ENCODE peak calls at places on chromosomes 12 and 14, in six cellular contexts. One of them, this sample, is unnamed.

GRCh38 chr14:20412876-20413784 is at the start of gene TEP1:
- DNase-seq in astrocyte of the spinal cord: peak; percentile 87
- DNase-seq in lower lobe of right lung: peak; percentile 94
- DNase-seq in AG09319: peak; percentile 47
- DNase-seq in cardiac fibroblast: peak; percentile 87
- DNase-seq in GM13977: peak; percentile 72
- DNase-seq in this sample: peak; percentile 87

GRCh38 chr12:103244596-103244995 is 251.2 kb downstream of the C12orf42 start:
- DNase-seq in astrocyte of the spinal cord: no peak
- DNase-seq in lower lobe of right lung: no peak
- DNase-seq in AG09319: no peak
- DNase-seq in cardiac fibroblast: no peak
- DNase-seq in GM13977: no peak
- DNase-seq in this sample: no peak

GRCh38 chr12:131116437-131117117 is 162.9 kb downstream of the ADGRD1 start:
- DNase-seq in astrocyte of the spinal cord: no peak
- DNase-seq in lower lobe of right lung: peak; percentile 28
- DNase-seq in AG09319: peak; percentile 24
- DNase-seq in cardiac fibroblast: peak; percentile 44
- DNase-seq in GM13977: no peak
- DNase-seq in this sample: no peak

GRCh38 chr12:110639336-110640178 is 25.6 kb downstream of the TCTN1 start:
- DNase-seq in astrocyte of the spinal cord: peak; percentile 73
- DNase-seq in lower lobe of right lung: no peak
- DNase-seq in AG09319: peak; percentile 14
- DNase-seq in cardiac fibroblast: peak; percentile 51
- DNase-seq in GM13977: peak; percentile 34
- DNase-seq in this sample: peak; percentile 39

GRCh38 chr14:22613091-22613695 is 15.1 kb downstream of the ABHD4 start:
- DNase-seq in astrocyte of the spinal cord: peak; percentile 15
- DNase-seq in lower lobe of right lung: no peak
- DNase-seq in AG09319: no peak
- DNase-seq in cardiac fibroblast: no peak
- DNase-seq in GM13977: no peak
- DNase-seq in this sample: no peak

GRCh38 chr14:103260629-103261124 is 73.4 kb upstream of the EIF5 start:
- DNase-seq in astrocyte of the spinal cord: peak; percentile 14
- DNase-seq in lower lobe of right lung: peak; percentile 59
- DNase-seq in AG09319: peak; percentile 2
- DNase-seq in cardiac fibroblast: peak; percentile 73
- DNase-seq in GM13977: no peak
- DNase-seq in this sample: peak; percentile 70

GRCh38 chr14:72892879-72893635 is 844 bp downstream of the DPF3 start:
- DNase-seq in astrocyte of the spinal cord: peak; percentile 25
- DNase-seq in lower lobe of right lung: peak; percentile 49
- DNase-seq in AG09319: no peak
- DNase-seq in cardiac fibroblast: no peak
- DNase-seq in GM13977: peak; percentile 52
- DNase-seq in this sample: peak; percentile 13

GRCh38 chr14:36976571-36977023 is 195.8 kb downstream of the SLC25A21 start:
- DNase-seq in astrocyte of the spinal cord: peak; percentile 30
- DNase-seq in lower lobe of right lung: no peak
- DNase-seq in AG09319: no peak
- DNase-seq in cardiac fibroblast: no peak
- DNase-seq in GM13977: no peak
- DNase-seq in this sample: peak; percentile 80

GRCh38 chr12:97513921-97514320 is 51.3 kb downstream of the RMST start:
- DNase-seq in astrocyte of the spinal cord: no peak
- DNase-seq in lower lobe of right lung: no peak
- DNase-seq in AG09319: no peak
- DNase-seq in cardiac fibroblast: no peak
- DNase-seq in GM13977: peak; percentile 19
- DNase-seq in this sample: no peak

GRCh38 chr12:65123435-65124063 is 2.4 kb upstream of the WIF1 start:
- DNase-seq in astrocyte of the spinal cord: peak; percentile 37
- DNase-seq in lower lobe of right lung: no peak
- DNase-seq in AG09319: peak; percentile 5
- DNase-seq in cardiac fibroblast: peak; percentile 52
- DNase-seq in GM13977: peak; percentile 18
- DNase-seq in this sample: peak; percentile 57

GRCh38 chr12:93894391-93895095 is 217.4 kb downstream of the CRADD start:
- DNase-seq in astrocyte of the spinal cord: peak; percentile 83
- DNase-seq in lower lobe of right lung: peak; percentile 57
- DNase-seq in AG09319: no peak
- DNase-seq in cardiac fibroblast: peak; percentile 94
- DNase-seq in GM13977: no peak
- DNase-seq in this sample: no peak

GRCh38 chr12:51819851-51820720 is 28.4 kb downstream of the FIGNL2 start:
- DNase-seq in astrocyte of the spinal cord: peak; percentile 17
- DNase-seq in lower lobe of right lung: peak; percentile 36
- DNase-seq in AG09319: no peak
- DNase-seq in cardiac fibroblast: no peak
- DNase-seq in GM13977: no peak
- DNase-seq in this sample: no peak

GRCh38 chr14:39310071-39310470 is 76.4 kb downstream of the MIA2 start:
- DNase-seq in astrocyte of the spinal cord: no peak
- DNase-seq in lower lobe of right lung: no peak
- DNase-seq in AG09319: no peak
- DNase-seq in cardiac fibroblast: no peak
- DNase-seq in GM13977: no peak
- DNase-seq in this sample: no peak

GRCh38 chr14:104680056-104680805 is 9.2 kb upstream of the INF2 start:
- DNase-seq in astrocyte of the spinal cord: peak; percentile 89
- DNase-seq in lower lobe of right lung: peak; percentile 48
- DNase-seq in AG09319: no peak
- DNase-seq in cardiac fibroblast: peak; percentile 79
- DNase-seq in GM13977: no peak
- DNase-seq in this sample: peak; percentile 83

GRCh38 chr12:59459966-59460365 is 135.9 kb upstream of the SLC16A7 start:
- DNase-seq in astrocyte of the spinal cord: peak; percentile 12
- DNase-seq in lower lobe of right lung: no peak
- DNase-seq in AG09319: peak; percentile 3
- DNase-seq in cardiac fibroblast: peak; percentile 41
- DNase-seq in GM13977: no peak
- DNase-seq in this sample: no peak

GRCh38 chr14:20609215-20610001 is 18.2 kb upstream of the RNASE12 start:
- DNase-seq in astrocyte of the spinal cord: peak; percentile 91
- DNase-seq in lower lobe of right lung: peak; percentile 64
- DNase-seq in AG09319: peak; percentile 74
- DNase-seq in cardiac fibroblast: peak; percentile 93
- DNase-seq in GM13977: peak; percentile 78
- DNase-seq in this sample: peak; percentile 94

GRCh38 chr14:38205949-38206665 is 1.6 kb upstream of the SSTR1 start:
- DNase-seq in astrocyte of the spinal cord: no peak
- DNase-seq in lower lobe of right lung: no peak
- DNase-seq in AG09319: no peak
- DNase-seq in cardiac fibroblast: no peak
- DNase-seq in GM13977: no peak
- DNase-seq in this sample: no peak

GRCh38 chr12:650983-651382 is 12.3 kb downstream of the NINJ2 start:
- DNase-seq in astrocyte of the spinal cord: no peak
- DNase-seq in lower lobe of right lung: no peak
- DNase-seq in AG09319: no peak
- DNase-seq in cardiac fibroblast: peak; percentile 28
- DNase-seq in GM13977: no peak
- DNase-seq in this sample: no peak

GRCh38 chr14:97709552-97709951 is 912.4 kb downstream of the VRK1 start:
- DNase-seq in astrocyte of the spinal cord: no peak
- DNase-seq in lower lobe of right lung: no peak
- DNase-seq in AG09319: no peak
- DNase-seq in cardiac fibroblast: no peak
- DNase-seq in GM13977: no peak
- DNase-seq in this sample: no peak

GRCh38 chr12:65603428-65604351 is 220.6 kb upstream of the HMGA2 start:
- DNase-seq in astrocyte of the spinal cord: peak; percentile 95
- DNase-seq in lower lobe of right lung: peak; percentile 44
- DNase-seq in AG09319: peak; percentile 61
- DNase-seq in cardiac fibroblast: peak; percentile 86
- DNase-seq in GM13977: no peak
- DNase-seq in this sample: peak; percentile 91

GRCh38 chr12:92436847-92437246 is 265.9 kb upstream of the PLEKHG7 start:
- DNase-seq in astrocyte of the spinal cord: no peak
- DNase-seq in lower lobe of right lung: no peak
- DNase-seq in AG09319: no peak
- DNase-seq in cardiac fibroblast: no peak
- DNase-seq in GM13977: no peak
- DNase-seq in this sample: no peak

GRCh38 chr12:92434607-92435025 is 268.2 kb upstream of the PLEKHG7 start:
- DNase-seq in astrocyte of the spinal cord: no peak
- DNase-seq in lower lobe of right lung: no peak
- DNase-seq in AG09319: no peak
- DNase-seq in cardiac fibroblast: no peak
- DNase-seq in GM13977: no peak
- DNase-seq in this sample: no peak

GRCh38 chr12:92432724-92433281 is 270.0 kb upstream of the PLEKHG7 start:
- DNase-seq in astrocyte of the spinal cord: no peak
- DNase-seq in lower lobe of right lung: no peak
- DNase-seq in AG09319: no peak
- DNase-seq in cardiac fibroblast: no peak
- DNase-seq in GM13977: no peak
- DNase-seq in this sample: no peak

GRCh38 chr12:92426346-92426745 is 276.4 kb upstream of the PLEKHG7 start:
- DNase-seq in astrocyte of the spinal cord: no peak
- DNase-seq in lower lobe of right lung: no peak
- DNase-seq in AG09319: no peak
- DNase-seq in cardiac fibroblast: no peak
- DNase-seq in GM13977: no peak
- DNase-seq in this sample: no peak

DNA sequence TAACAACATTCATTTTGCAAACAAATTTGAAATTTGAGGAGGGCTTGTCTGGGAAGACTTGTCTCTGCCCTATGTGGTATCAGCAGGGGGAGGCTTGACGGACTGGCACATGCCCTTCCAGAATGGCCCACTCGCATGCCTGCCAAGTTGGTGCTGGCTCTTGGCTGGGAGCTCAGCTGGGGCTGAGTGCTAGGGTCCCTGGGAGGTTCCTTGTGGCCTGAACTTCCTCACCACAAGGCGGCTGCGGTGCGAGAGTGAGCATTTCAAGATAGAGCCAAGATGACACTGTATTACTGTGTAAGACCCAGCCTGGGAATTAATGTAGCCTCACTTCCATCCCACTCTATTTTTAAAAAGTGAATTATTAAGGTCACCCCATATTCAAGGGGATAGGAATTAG is 271.6 kb upstream of the PLEKHG7 start:
- DNase-seq in astrocyte of the spinal cord: no peak
- DNase-seq in lower lobe of right lung: no peak
- DNase-seq in AG09319: no peak
- DNase-seq in cardiac fibroblast: no peak
- DNase-seq in GM13977: no peak
- DNase-seq in this sample: no peak
- TF ChIP-seq CTCF in astrocyte of the spinal cord: no peak
- TF ChIP-seq CTCF in lower lobe of right lung: no peak
- TF ChIP-seq CTCF in AG09319: no peak
- TF ChIP-seq CTCF in cardiac fibroblast: no peak
- TF ChIP-seq CTCF in GM13977: peak; percentile 54
- TF ChIP-seq CTCF in this sample: no peak

GRCh38 chr12:33605776-33606175 is 166.2 kb upstream of the SYT10 start:
- DNase-seq in astrocyte of the spinal cord: no peak
- DNase-seq in lower lobe of right lung: no peak
- DNase-seq in AG09319: no peak
- DNase-seq in cardiac fibroblast: no peak
- DNase-seq in GM13977: no peak
- DNase-seq in this sample: peak; percentile 43
- TF ChIP-seq CTCF in astrocyte of the spinal cord: peak; percentile 6
- TF ChIP-seq CTCF in lower lobe of right lung: peak; percentile 20
- TF ChIP-seq CTCF in AG09319: no peak
- TF ChIP-seq CTCF in cardiac fibroblast: peak; percentile 49
- TF ChIP-seq CTCF in GM13977: peak; percentile 16
- TF ChIP-seq CTCF in this sample: peak; percentile 32

DNA sequence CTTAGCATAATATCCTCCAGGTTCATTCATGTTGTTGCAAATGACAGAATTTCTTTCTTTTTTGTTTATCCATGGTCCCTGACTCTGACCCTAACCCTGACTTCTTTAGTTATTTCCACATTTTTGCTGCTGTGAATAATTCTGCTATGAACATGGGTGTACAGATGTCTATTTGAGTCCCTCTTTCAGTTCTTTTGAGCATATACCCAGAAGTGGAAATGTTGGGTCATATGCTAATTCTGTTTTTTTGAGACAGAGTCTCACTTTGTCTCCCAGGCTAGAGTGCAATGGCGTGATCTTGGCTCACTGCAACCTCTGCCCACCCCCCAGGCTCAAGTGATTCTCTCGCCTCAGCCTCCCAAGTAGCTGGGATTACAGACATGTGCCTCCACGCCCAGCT is 33.1 kb downstream of the KNTC1 start:
- DNase-seq in astrocyte of the spinal cord: no peak
- DNase-seq in lower lobe of right lung: no peak
- DNase-seq in AG09319: no peak
- DNase-seq in cardiac fibroblast: no peak
- DNase-seq in GM13977: no peak
- DNase-seq in this sample: no peak
- TF ChIP-seq CTCF in astrocyte of the spinal cord: no peak
- TF ChIP-seq CTCF in lower lobe of right lung: no peak
- TF ChIP-seq CTCF in AG09319: no peak
- TF ChIP-seq CTCF in cardiac fibroblast: no peak
- TF ChIP-seq CTCF in GM13977: no peak
- TF ChIP-seq CTCF in this sample: no peak

GRCh38 chr14:26191666-26192065 is 406.2 kb downstream of the NOVA1 start:
- DNase-seq in astrocyte of the spinal cord: no peak
- DNase-seq in lower lobe of right lung: no peak
- DNase-seq in AG09319: no peak
- DNase-seq in cardiac fibroblast: no peak
- DNase-seq in GM13977: no peak
- DNase-seq in this sample: no peak

GRCh38 chr14:26190644-26191043 is 407.2 kb downstream of the NOVA1 start:
- DNase-seq in astrocyte of the spinal cord: peak; percentile 2
- DNase-seq in lower lobe of right lung: no peak
- DNase-seq in AG09319: no peak
- DNase-seq in cardiac fibroblast: peak; percentile 20
- DNase-seq in GM13977: no peak
- DNase-seq in this sample: no peak

GRCh38 chr14:26194816-26195215 is 403.0 kb downstream of the NOVA1 start:
- DNase-seq in astrocyte of the spinal cord: no peak
- DNase-seq in lower lobe of right lung: no peak
- DNase-seq in AG09319: no peak
- DNase-seq in cardiac fibroblast: no peak
- DNase-seq in GM13977: no peak
- DNase-seq in this sample: no peak

GRCh38 chr14:26187996-26188605 is 409.7 kb downstream of the NOVA1 start:
- DNase-seq in astrocyte of the spinal cord: no peak
- DNase-seq in lower lobe of right lung: no peak
- DNase-seq in AG09319: no peak
- DNase-seq in cardiac fibroblast: no peak
- DNase-seq in GM13977: no peak
- DNase-seq in this sample: no peak

GRCh38 chr14:26191123-26191522 is 406.7 kb downstream of the NOVA1 start:
- DNase-seq in astrocyte of the spinal cord: peak; percentile 5
- DNase-seq in lower lobe of right lung: no peak
- DNase-seq in AG09319: no peak
- DNase-seq in cardiac fibroblast: peak; percentile 22
- DNase-seq in GM13977: no peak
- DNase-seq in this sample: no peak
- TF ChIP-seq CTCF in astrocyte of the spinal cord: peak; percentile 25
- TF ChIP-seq CTCF in lower lobe of right lung: no peak
- TF ChIP-seq CTCF in AG09319: no peak
- TF ChIP-seq CTCF in cardiac fibroblast: no peak
- TF ChIP-seq CTCF in GM13977: no peak
- TF ChIP-seq CTCF in this sample: no peak

GRCh38 chr12:108770269-108770829 is 39.0 kb upstream of the CORO1C start:
- DNase-seq in astrocyte of the spinal cord: no peak
- DNase-seq in lower lobe of right lung: no peak
- DNase-seq in AG09319: no peak
- DNase-seq in cardiac fibroblast: no peak
- DNase-seq in GM13977: no peak
- DNase-seq in this sample: no peak
- TF ChIP-seq CTCF in astrocyte of the spinal cord: no peak
- TF ChIP-seq CTCF in lower lobe of right lung: no peak
- TF ChIP-seq CTCF in AG09319: no peak
- TF ChIP-seq CTCF in cardiac fibroblast: no peak
- TF ChIP-seq CTCF in GM13977: no peak
- TF ChIP-seq CTCF in this sample: no peak